ENCODE peak calls at places on chromosomes 4 and X, in eight cellular contexts. G, K, X, V, P, M, Y and F are unnamed samples.

GRCh38 chr4:101200561-101200960 is 146.8 kb downstream of the PPP3CA start:
- DNase-seq in G (no peak), K (peak), X (no peak), V (no peak), P (no peak), M (no peak), Y (no peak), F (peak)

GRCh38 chr4:157674699-157675098 is 454.2 kb downstream of the GRIA2 start:
- DNase-seq in G (no peak), K (no peak), X (no peak), V (no peak), P (no peak), M (no peak), Y (no peak), F (no peak)

GRCh38 chr4:18111100-18111499 is 89.5 kb upstream of the LCORL start:
- DNase-seq in G (peak), K (no peak), X (no peak), V (no peak), P (no peak), M (no peak), Y (peak), F (no peak)

GRCh38 chrX:63739885-63740284 is 45.1 kb downstream of the ARHGEF9 start:
- DNase-seq in G (no peak), K (no peak), X (no peak), V (no peak), P (no peak), M (no peak), Y (peak), F (no peak)

GRCh38 chr4:15568814-15569213 is 86.3 kb downstream of the FBXL5 start:
- DNase-seq in G (no peak), K (no peak), X (no peak), V (no peak), P (no peak), M (no peak), Y (no peak), F (no peak)

GRCh38 chr4:106273831-106274230 is 42.2 kb downstream of the TBCK start:
- DNase-seq in G (no peak), K (no peak), X (no peak), V (no peak), P (no peak), M (no peak), Y (peak), F (peak)

GRCh38 chrX:106997611-106998010 is 2.4 kb downstream of the MORC4 start:
- DNase-seq in G (no peak), K (no peak), X (no peak), V (no peak), P (no peak), M (no peak), Y (no peak), F (no peak)

GRCh38 chr4:185817403-185817818 is 5.4 kb upstream of the SORBS2 start:
- DNase-seq in G (peak), K (no peak), X (no peak), V (no peak), P (peak), M (no peak), Y (no peak), F (no peak)

GRCh38 chrX:100895365-100896075 is 21.4 kb upstream of the NOX1 start:
- DNase-seq in G (peak), K (peak), X (peak), V (peak), P (peak), M (peak), Y (peak), F (peak)

GRCh38 chrX:42023122-42023521 is 99.8 kb upstream of the CASK start:
- DNase-seq in G (no peak), K (no peak), X (no peak), V (no peak), P (no peak), M (no peak), Y (no peak), F (no peak)

GRCh38 chrX:42022158-42022557 is 98.8 kb upstream of the CASK start:
- DNase-seq in G (no peak), K (no peak), X (no peak), V (no peak), P (no peak), M (no peak), Y (no peak), F (no peak)

GRCh38 chrX:42020225-42020624 is 96.9 kb upstream of the CASK start:
- DNase-seq in G (no peak), K (no peak), X (no peak), V (no peak), P (peak), M (no peak), Y (no peak), F (no peak)

GRCh38 chrX:42017971-42018370 is 94.6 kb upstream of the CASK start:
- DNase-seq in G (no peak), K (peak), X (no peak), V (no peak), P (no peak), M (no peak), Y (no peak), F (no peak)

GRCh38 chrX:42021058-42021457 is 97.7 kb upstream of the CASK start:
- DNase-seq in G (no peak), K (no peak), X (no peak), V (no peak), P (no peak), M (no peak), Y (no peak), F (no peak)
- TF ChIP-seq EZH2phosphoT487 in G (no peak), K (no peak), X (no peak), V (no peak), P (no peak), M (no peak), Y (no peak), F (no peak)

GRCh38 chrX:110415440-110416167 is 57.0 kb downstream of the RTL9 start:
- DNase-seq in G (no peak), K (peak), X (no peak), V (no peak), P (no peak), M (no peak), Y (no peak), F (peak)
- H3K27ac ChIP-seq in G (peak), K (peak), X (no peak), V (no peak), P (peak), M (peak), Y (no peak), F (peak)

GRCh38 chr4:114320126-114320525 is 278.5 kb upstream of the UGT8 start:
- DNase-seq in G (no peak), K (no peak), X (no peak), V (no peak), P (no peak), M (no peak), Y (no peak), F (no peak)
- TF ChIP-seq EZH2phosphoT487 in G (no peak), K (no peak), X (no peak), V (no peak), P (no peak), M (no peak), Y (no peak), F (no peak)

GRCh38 chrX:45849261-45849660 is 648.6 kb upstream of the DIPK2B start:
- DNase-seq in G (peak), K (peak), X (no peak), V (peak), P (peak), M (peak), Y (peak), F (peak)

GRCh38 chrX:45850775-45851433 is 650.2 kb upstream of the DIPK2B start:
- DNase-seq in G (peak), K (peak), X (no peak), V (peak), P (peak), M (peak), Y (peak), F (peak)

GRCh38 chrX:45850197-45850774 is 649.6 kb upstream of the DIPK2B start:
- DNase-seq in G (peak), K (peak), X (no peak), V (peak), P (peak), M (no peak), Y (peak), F (peak)

GRCh38 chrX:45851434-45851991 is 650.8 kb upstream of the DIPK2B start:
- DNase-seq in G (peak), K (peak), X (no peak), V (peak), P (peak), M (peak), Y (peak), F (peak)

DNA sequence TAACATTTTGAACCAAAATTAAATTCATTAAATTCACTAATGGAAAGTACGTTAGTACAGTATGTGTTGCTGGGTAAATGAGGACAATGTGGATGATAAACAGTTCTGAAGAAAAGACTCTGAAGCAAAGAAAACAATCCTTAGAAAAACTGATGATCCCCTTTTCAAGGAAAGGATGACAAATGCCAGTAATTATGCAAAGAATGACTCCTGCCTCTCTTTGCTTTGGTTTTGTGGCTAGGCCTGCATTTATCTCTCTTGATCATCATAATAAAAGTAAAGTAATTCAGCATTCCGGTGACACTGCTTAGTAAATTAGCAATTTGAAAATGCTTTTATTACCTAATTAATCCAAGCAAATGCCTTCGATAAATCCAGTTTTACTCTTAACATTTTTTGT is 652.2 kb upstream of the DIPK2B start:
- DNase-seq in G (no peak), K (peak), X (no peak), V (no peak), P (no peak), M (no peak), Y (peak), F (peak)
- H3K27ac ChIP-seq in G (no peak), K (peak), X (no peak), V (peak), P (no peak), M (peak), Y (peak), F (peak)

GRCh38 chrX:44943007-44943406 is 70.0 kb downstream of the KDM6A start:
- DNase-seq in G (no peak), K (peak), X (no peak), V (no peak), P (no peak), M (no peak), Y (no peak), F (no peak)

GRCh38 chrX:44935640-44936039 is 62.7 kb downstream of the KDM6A start:
- DNase-seq in G (no peak), K (peak), X (no peak), V (no peak), P (no peak), M (no peak), Y (peak), F (no peak)

GRCh38 chrX:44938111-44938510 is 65.1 kb downstream of the KDM6A start:
- DNase-seq in G (no peak), K (no peak), X (no peak), V (no peak), P (no peak), M (no peak), Y (no peak), F (no peak)

GRCh38 chrX:44935172-44935571 is 62.2 kb downstream of the KDM6A start:
- DNase-seq in G (no peak), K (no peak), X (no peak), V (no peak), P (no peak), M (no peak), Y (no peak), F (no peak)

GRCh38 chrX:44937606-44938005 is 64.6 kb downstream of the KDM6A start:
- DNase-seq in G (no peak), K (no peak), X (no peak), V (no peak), P (no peak), M (no peak), Y (no peak), F (no peak)
- TF ChIP-seq EZH2phosphoT487 in G (no peak), K (no peak), X (no peak), V (no peak), P (no peak), M (no peak), Y (no peak), F (no peak)

GRCh38 chrX:29477878-29478277 is 737.5 kb upstream of the MAGEB2 start:
- DNase-seq in G (no peak), K (no peak), X (no peak), V (no peak), P (peak), M (no peak), Y (no peak), F (no peak)
- H3K27ac ChIP-seq in G (no peak), K (no peak), X (no peak), V (no peak), P (peak), M (no peak), Y (no peak), F (no peak)

GRCh38 chrX:54811301-54811885 is 3.8 kb downstream of the MAGED2 start:
- DNase-seq in G (no peak), K (no peak), X (no peak), V (no peak), P (no peak), M (no peak), Y (no peak), F (no peak)

GRCh38 chrX:54808605-54809483 is 1.3 kb downstream of the MAGED2 start:
- DNase-seq in G (peak), K (peak), X (peak), V (peak), P (peak), M (peak), Y (peak), F (peak)

GRCh38 chrX:54807524-54808108 is at the start of gene MAGED2:
- DNase-seq in G (peak), K (peak), X (no peak), V (peak), P (no peak), M (peak), Y (peak), F (peak)

GRCh38 chrX:54810532-54810931 is 3.0 kb downstream of the MAGED2 start:
- DNase-seq in G (no peak), K (no peak), X (no peak), V (no peak), P (no peak), M (no peak), Y (no peak), F (no peak)

DNA sequence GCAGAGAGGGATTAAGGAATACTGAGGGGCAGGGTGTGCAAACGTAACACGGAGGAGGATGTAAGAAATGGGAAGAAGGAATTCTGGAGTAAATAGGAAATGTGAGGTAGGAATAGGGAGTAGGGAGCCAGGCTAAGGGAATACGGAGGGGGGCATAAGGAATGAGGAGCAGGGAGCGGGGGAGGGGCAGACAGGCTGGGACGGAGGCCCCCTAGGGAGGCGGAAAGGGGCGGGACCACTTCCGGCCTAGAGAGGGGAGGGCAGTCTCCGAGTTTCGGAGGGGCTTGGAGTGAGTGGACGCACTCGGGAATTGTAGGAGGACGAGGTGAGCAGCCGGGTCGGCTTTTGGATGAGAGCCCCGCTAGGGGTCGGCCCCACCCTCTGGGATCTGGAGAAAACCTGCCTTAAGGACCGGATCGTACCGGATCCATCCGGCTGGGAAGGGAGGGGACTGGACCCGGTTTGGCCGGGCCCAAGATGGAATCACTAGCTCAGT is 612 bp downstream of the MAGED2 start:
- DNase-seq in G (peak), K (no peak), X (no peak), V (peak), P (peak), M (peak), Y (peak), F (peak)
- TF ChIP-seq EZH2phosphoT487 in G (no peak), K (no peak), X (no peak), V (no peak), P (no peak), M (no peak), Y (no peak), F (no peak)

GRCh38 chrX:40076750-40077149 is 21.0 kb downstream of the BCOR start:
- DNase-seq in G (no peak), K (no peak), X (no peak), V (no peak), P (no peak), M (no peak), Y (no peak), F (no peak)

GRCh38 chrX:40078489-40079288 is 19.1 kb downstream of the BCOR start:
- DNase-seq in G (no peak), K (no peak), X (no peak), V (peak), P (no peak), M (no peak), Y (no peak), F (peak)

GRCh38 chrX:40077906-40078305 is 19.9 kb downstream of the BCOR start:
- DNase-seq in G (no peak), K (no peak), X (no peak), V (no peak), P (no peak), M (no peak), Y (no peak), F (no peak)

GRCh38 chrX:40074959-40075332 is 22.8 kb downstream of the BCOR start:
- DNase-seq in G (no peak), K (no peak), X (no peak), V (no peak), P (no peak), M (no peak), Y (no peak), F (no peak)

GRCh38 chrX:40077176-40077575 is 20.6 kb downstream of the BCOR start:
- DNase-seq in G (no peak), K (no peak), X (no peak), V (no peak), P (no peak), M (no peak), Y (no peak), F (no peak)
- H3K27ac ChIP-seq in G (no peak), K (no peak), X (no peak), V (no peak), P (no peak), M (no peak), Y (no peak), F (no peak)

DNA sequence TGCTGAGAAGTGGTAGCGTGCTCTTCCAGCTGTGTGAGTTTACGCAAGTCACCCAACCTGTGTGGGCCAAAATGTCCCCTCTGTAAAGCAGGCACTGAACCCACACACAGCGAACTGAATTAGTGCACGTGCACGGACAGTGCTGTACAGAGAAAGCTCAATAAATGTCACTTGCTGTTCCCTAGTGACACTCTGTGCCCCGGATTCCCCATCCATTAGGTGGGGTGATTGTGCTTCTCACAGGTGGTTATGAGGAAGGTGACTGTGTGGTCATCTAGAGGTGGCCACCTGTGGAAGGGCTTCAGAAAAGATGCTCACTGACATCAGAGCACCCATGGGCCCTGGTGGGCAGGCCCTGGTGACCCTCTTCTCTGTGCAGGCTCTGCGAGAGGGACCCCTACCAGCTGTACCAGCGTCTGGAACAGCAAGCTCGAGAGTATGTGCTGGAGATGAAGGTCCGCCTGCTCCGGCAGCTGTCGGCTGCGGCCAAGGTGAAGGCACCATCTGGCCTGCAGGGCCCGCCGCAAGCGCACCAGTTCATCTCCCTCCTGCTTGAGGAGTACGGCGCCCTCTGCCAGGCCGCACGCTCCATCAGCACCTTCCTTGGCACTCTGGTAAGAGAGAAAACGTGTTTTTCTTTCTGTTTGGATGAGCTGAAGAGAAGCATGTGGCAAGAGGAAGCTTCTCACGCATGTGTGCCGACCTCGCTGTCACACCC is 94.3 kb downstream of the FAM193A start:
- DNase-seq in G (no peak), K (no peak), X (no peak), V (no peak), P (no peak), M (no peak), Y (peak), F (no peak)
- TF ChIP-seq EZH2phosphoT487 in G (no peak), K (no peak), X (no peak), V (no peak), P (no peak), M (no peak), Y (no peak), F (no peak)

DNA sequence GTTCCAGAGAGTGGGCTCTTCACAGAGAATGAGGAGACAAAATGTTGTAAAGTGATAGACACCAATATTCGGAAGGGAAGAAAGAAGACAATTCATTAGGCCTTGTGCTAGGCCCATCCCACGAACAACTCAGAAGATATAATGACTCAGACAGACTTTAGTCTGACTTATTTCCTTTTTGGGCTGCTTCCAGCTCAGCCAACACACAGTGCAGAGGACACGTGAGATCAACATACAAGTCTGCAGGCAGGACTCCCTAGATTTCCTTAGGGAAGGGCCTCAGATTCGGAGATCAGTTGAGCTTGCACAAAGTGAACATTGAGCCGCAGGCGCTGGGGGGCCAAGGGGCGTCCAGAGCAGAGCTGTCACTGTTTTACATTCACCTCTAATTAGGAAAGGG is 290.7 kb upstream of the TENM3 start:
- DNase-seq in G (peak), K (peak), X (no peak), V (peak), P (no peak), M (no peak), Y (no peak), F (peak)
- H3K27ac ChIP-seq in G (no peak), K (no peak), X (no peak), V (no peak), P (no peak), M (peak), Y (no peak), F (peak)